ENCODE peak calls at places on chromosomes 4 and X, in ten cellular contexts. D, V, O, R, P, X, T, G, Y and N are unnamed samples.

GRCh38 chr4:10743357-10743756 is 58.8 kb upstream of the CLNK start:
- DNase-seq in D (no peak), V (no peak), O (no peak), R (no peak), P (no peak), X (no peak), T (no peak), G (no peak), Y (no peak), N (no peak)

GRCh38 chr4:17497890-17498523 is 13.9 kb downstream of the QDPR start:
- DNase-seq in D (no peak), V (no peak), O (no peak), R (no peak), P (no peak), X (no peak), T (no peak), G (no peak), Y (peak; percentile 13), N (peak; percentile 85)

GRCh38 chrX:18377802-18378201 is 23.3 kb upstream of the SCML2 start:
- DNase-seq in D (no peak), V (peak; percentile 53), O (peak; percentile 18), R (peak; percentile 30), P (no peak), X (no peak), T (no peak), G (no peak), Y (peak; percentile 8), N (no peak)

GRCh38 chr4:102076622-102077021 is 268.7 kb downstream of the SLC39A8 start:
- DNase-seq in D (no peak), V (no peak), O (no peak), R (no peak), P (no peak), X (no peak), T (no peak), G (no peak), Y (no peak), N (no peak)

GRCh38 chr4:140813804-140814203 is 57.6 kb upstream of the TBC1D9 start:
- DNase-seq in D (no peak), V (no peak), O (no peak), R (no peak), P (no peak), X (no peak), T (no peak), G (no peak), Y (no peak), N (no peak)

GRCh38 chr4:101238706-101239105 is 108.6 kb downstream of the PPP3CA start:
- DNase-seq in D (no peak), V (no peak), O (no peak), R (no peak), P (no peak), X (no peak), T (no peak), G (no peak), Y (peak; percentile 54), N (no peak)

GRCh38 chr4:168739851-168740250 is 243.0 kb downstream of the PALLD start:
- DNase-seq in D (no peak), V (no peak), O (no peak), R (no peak), P (no peak), X (no peak), T (no peak), G (no peak), Y (no peak), N (no peak)

GRCh38 chrX:101931104-101931493 is 728 bp downstream of the ZMAT1 start:
- DNase-seq in D (no peak), V (peak; percentile 7), O (no peak), R (no peak), P (no peak), X (no peak), T (no peak), G (no peak), Y (no peak), N (no peak)

GRCh38 chrX:106894392-106894909 is 8.7 kb downstream of the RIPPLY1 start:
- DNase-seq in D (peak; percentile 56), V (peak; percentile 81), O (peak; percentile 45), R (peak; percentile 41), P (no peak), X (peak; percentile 52), T (peak; percentile 13), G (peak; percentile 69), Y (peak; percentile 73), N (peak; percentile 65)

GRCh38 chr4:181998588-181998987 is 244.6 kb upstream of the TENM3 start:
- DNase-seq in D (no peak), V (no peak), O (no peak), R (no peak), P (no peak), X (no peak), T (no peak), G (no peak), Y (no peak), N (no peak)

GRCh38 chr4:140668111-140668510 is 88.1 kb downstream of the TBC1D9 start:
- DNase-seq in D (no peak), V (no peak), O (no peak), R (no peak), P (no peak), X (no peak), T (no peak), G (no peak), Y (no peak), N (no peak)

GRCh38 chr4:7425591-7426468 is 8.9 kb downstream of the PSAPL1 start:
- DNase-seq in D (peak; percentile 7), V (no peak), O (peak; percentile 2), R (no peak), P (no peak), X (peak; percentile 6), T (no peak), G (peak; percentile 28), Y (no peak), N (peak; percentile 10)

GRCh38 chrX:150503898-150504219 is 64.6 kb upstream of the MTM1 start:
- DNase-seq in D (peak; percentile 62), V (no peak), O (peak; percentile 41), R (no peak), P (no peak), X (no peak), T (no peak), G (no peak), Y (no peak), N (no peak)

GRCh38 chr4:174156239-174156826 is 127.1 kb downstream of the FBXO8 start:
- DNase-seq in D (no peak), V (peak; percentile 44), O (no peak), R (peak; percentile 10), P (no peak), X (no peak), T (no peak), G (no peak), Y (peak; percentile 38), N (no peak)

GRCh38 chr4:187576751-187577150 is 418.8 kb upstream of the ZFP42 start:
- DNase-seq in D (no peak), V (no peak), O (no peak), R (no peak), P (no peak), X (no peak), T (no peak), G (no peak), Y (no peak), N (no peak)

GRCh38 chr4:848307-848691 is 22.4 kb upstream of the CPLX1 start:
- DNase-seq in D (no peak), V (no peak), O (no peak), R (no peak), P (no peak), X (no peak), T (no peak), G (peak; percentile 37), Y (no peak), N (no peak)
- H3K36me3 ChIP-seq in D (peaks cover 29% of the 10 kb centered on the region), V (no peaks in the 10 kb centered on the region), O (no peaks in the 10 kb centered on the region), R (peaks cover 3% of the 10 kb centered on the region), P (peaks cover 21% of the 10 kb centered on the region), X (no peaks in the 10 kb centered on the region), T (peaks cover 75% of the 10 kb centered on the region), G (no peaks in the 10 kb centered on the region), Y (peaks cover 37% of the 10 kb centered on the region), N (no peaks in the 10 kb centered on the region)

DNA sequence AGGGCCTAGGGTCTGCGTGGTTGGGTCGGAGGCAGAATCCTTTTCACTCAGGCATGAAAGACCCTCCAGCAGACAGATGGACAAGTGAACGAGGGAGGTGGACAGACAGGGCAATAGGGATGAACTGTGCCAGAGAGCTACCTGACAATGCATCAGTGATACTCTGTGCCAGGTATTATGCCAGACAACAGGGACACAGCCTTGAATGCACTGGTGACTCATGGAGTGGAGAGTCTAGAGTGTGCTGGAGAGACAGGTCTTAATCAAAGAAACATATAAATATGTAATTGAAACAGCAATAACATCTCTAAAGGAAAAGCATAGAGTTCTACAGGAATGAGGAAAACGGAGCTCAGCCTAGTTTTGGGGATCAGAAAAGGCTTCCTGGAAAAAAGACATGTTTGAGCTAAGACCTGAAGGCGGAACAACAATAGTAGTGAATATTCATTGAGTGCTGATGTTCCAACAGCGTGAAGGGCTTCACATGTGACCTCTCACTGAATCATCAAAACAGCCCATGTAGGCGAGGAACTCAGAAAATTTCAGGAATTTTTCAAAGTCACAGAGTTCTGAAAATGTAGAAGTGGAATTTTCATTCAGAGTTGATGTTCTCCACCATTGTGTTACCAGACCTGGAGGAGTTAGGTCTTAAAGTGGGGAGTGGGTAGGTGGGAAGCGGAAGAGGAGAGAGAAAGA is 20.0 kb upstream of the FGFBP2 start:
- DNase-seq in D (no peak), V (no peak), O (no peak), R (no peak), P (no peak), X (no peak), T (no peak), G (no peak), Y (peak; percentile 38), N (no peak)
- H3K36me3 ChIP-seq in D (peaks cover 3% of the 10 kb centered on the region), V (peaks cover 8% of the 10 kb centered on the region), O (no peaks in the 10 kb centered on the region), R (no peaks in the 10 kb centered on the region), P (no peaks in the 10 kb centered on the region), X (no peaks in the 10 kb centered on the region), T (no peaks in the 10 kb centered on the region), G (no peaks in the 10 kb centered on the region), Y (no peaks in the 10 kb centered on the region), N (no peaks in the 10 kb centered on the region)

DNA sequence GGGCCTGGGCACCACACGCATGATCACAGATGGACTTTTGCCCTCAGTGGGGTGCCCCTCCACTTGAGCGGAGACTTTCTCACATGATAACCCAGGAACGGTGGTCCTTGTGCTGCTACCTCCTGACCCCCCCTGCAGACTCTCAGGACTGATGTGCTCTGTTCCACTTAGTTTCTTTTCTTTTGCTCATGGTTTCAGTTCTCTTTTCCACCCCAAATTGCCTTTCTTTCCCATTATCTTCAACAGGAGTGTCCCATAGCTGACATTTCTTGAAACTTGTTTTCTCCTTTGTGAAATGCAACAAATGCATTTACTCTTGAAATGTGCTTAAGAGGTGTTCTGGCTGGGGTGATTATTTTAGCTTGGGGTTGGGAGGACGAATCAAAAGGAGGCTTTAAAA is 9.0 kb downstream of the MPC1L start:
- DNase-seq in D (no peak), V (no peak), O (no peak), R (no peak), P (no peak), X (no peak), T (no peak), G (no peak), Y (no peak), N (no peak)
- H3K36me3 ChIP-seq in D (peaks cover 25% of the 10 kb centered on the region), V (peaks cover 3% of the 10 kb centered on the region), O (no peaks in the 10 kb centered on the region), R (peaks cover 44% of the 10 kb centered on the region), P (peaks cover 11% of the 10 kb centered on the region), X (no peaks in the 10 kb centered on the region), T (peaks cover 85% of the 10 kb centered on the region), G (peaks cover 2% of the 10 kb centered on the region), Y (peaks cover 43% of the 10 kb centered on the region), N (peaks cover 13% of the 10 kb centered on the region)

DNA sequence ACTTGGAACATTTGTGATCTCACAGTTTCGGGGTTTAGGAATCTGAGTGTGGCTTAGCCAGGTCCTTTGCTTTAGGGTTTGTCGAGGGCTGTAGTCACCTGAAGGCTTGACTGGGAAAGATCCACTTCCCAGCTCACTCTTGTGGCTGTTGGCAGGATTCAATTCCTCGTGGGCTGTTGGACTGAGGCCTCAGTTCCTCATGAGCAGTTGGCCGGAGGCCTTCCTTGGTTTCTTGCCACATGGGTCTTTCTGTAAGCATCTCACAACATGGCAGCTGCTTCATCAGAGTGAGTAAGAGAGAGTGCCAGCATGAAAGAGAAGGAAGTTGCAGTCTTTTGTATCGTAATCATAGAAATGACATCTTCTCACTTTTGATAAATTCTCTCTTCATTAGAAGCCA is 11.1 kb downstream of the TXLNG start:
- DNase-seq in D (no peak), V (no peak), O (no peak), R (no peak), P (no peak), X (peak; percentile 30), T (no peak), G (no peak), Y (peak; percentile 57), N (no peak)
- H3K36me3 ChIP-seq in D (no peaks in the 10 kb centered on the region), V (peaks cover 5% of the 10 kb centered on the region), O (no peaks in the 10 kb centered on the region), R (peaks cover 4% of the 10 kb centered on the region), P (no peaks in the 10 kb centered on the region), X (no peaks in the 10 kb centered on the region), T (peaks cover 7% of the 10 kb centered on the region), G (peaks cover 3% of the 10 kb centered on the region), Y (peaks cover 7% of the 10 kb centered on the region), N (no peaks in the 10 kb centered on the region)